ENCODE peak calls at places on chromosomes 12 and 14, in eight cellular contexts. One of them, this sample, is unnamed.

GRCh38 chr14:74527736-74528280 is 34.2 kb downstream of the ISCA2 start:
- DNase-seq in Jurkat, Clone E6-1: no peak
- DNase-seq in nucleus accumbens: no peak
- DNase-seq in stimulated activated CD4-positive, alpha-beta T cell treated with anti-CD3 and anti-CD28 coated beads, Interleukin-2, amount 100 ng/mL, for 48 hours: no peak
- DNase-seq in activated gamma-delta T cell treated with Interleukin-2 at 50 U/mL for 16 hours: no peak
- DNase-seq in occipital lobe: no peak
- DNase-seq in NCI-H1105 treated with DMSO at 0.1 percent for 48 hours: no peak
- DNase-seq in HTR-8/SVneo: no peak
- DNase-seq in this sample: no peak

GRCh38 chr12:67069451-67070306 is 199.5 kb upstream of the CAND1 start:
- DNase-seq in stimulated activated CD4-positive, alpha-beta T cell treated with anti-CD3 and anti-CD28 coated beads, Interleukin-2, amount 100 ng/mL, for 48 hours: peak
- DNase-seq in occipital lobe: peak
- DNase-seq in Jurkat, Clone E6-1: peak
- DNase-seq in activated gamma-delta T cell treated with Interleukin-2 at 50 U/mL for 16 hours: no peak
- DNase-seq in HTR-8/SVneo: peak
- DNase-seq in nucleus accumbens: no peak
- DNase-seq in NCI-H1105 treated with DMSO at 0.1 percent for 48 hours: peak
- DNase-seq in this sample: no peak

GRCh38 chr12:95574799-95575452 is 23.6 kb upstream of the USP44 start:
- DNase-seq in Jurkat, Clone E6-1: no peak
- DNase-seq in activated gamma-delta T cell treated with Interleukin-2 at 50 U/mL for 16 hours: no peak
- DNase-seq in stimulated activated CD4-positive, alpha-beta T cell treated with anti-CD3 and anti-CD28 coated beads, Interleukin-2, amount 100 ng/mL, for 48 hours: no peak
- DNase-seq in HTR-8/SVneo: peak
- DNase-seq in occipital lobe: no peak
- DNase-seq in NCI-H1105 treated with DMSO at 0.1 percent for 48 hours: peak
- DNase-seq in nucleus accumbens: peak
- DNase-seq in this sample: no peak

GRCh38 chr12:110857528-110857927 is 10.7 kb downstream of the CCDC63 start:
- DNase-seq in stimulated activated CD4-positive, alpha-beta T cell treated with anti-CD3 and anti-CD28 coated beads, Interleukin-2, amount 100 ng/mL, for 48 hours: no peak
- DNase-seq in occipital lobe: no peak
- DNase-seq in activated gamma-delta T cell treated with Interleukin-2 at 50 U/mL for 16 hours: no peak
- DNase-seq in nucleus accumbens: no peak
- DNase-seq in Jurkat, Clone E6-1: no peak
- DNase-seq in NCI-H1105 treated with DMSO at 0.1 percent for 48 hours: no peak
- DNase-seq in HTR-8/SVneo: no peak
- DNase-seq in this sample: no peak

GRCh38 chr12:90953956-90954421 is 987 bp downstream of the CCER1 start:
- DNase-seq in occipital lobe: no peak
- DNase-seq in HTR-8/SVneo: no peak
- DNase-seq in NCI-H1105 treated with DMSO at 0.1 percent for 48 hours: no peak
- DNase-seq in Jurkat, Clone E6-1: peak
- DNase-seq in nucleus accumbens: no peak
- DNase-seq in stimulated activated CD4-positive, alpha-beta T cell treated with anti-CD3 and anti-CD28 coated beads, Interleukin-2, amount 100 ng/mL, for 48 hours: peak
- DNase-seq in activated gamma-delta T cell treated with Interleukin-2 at 50 U/mL for 16 hours: no peak
- DNase-seq in this sample: no peak

GRCh38 chr14:57392830-57393229 is 2.4 kb downstream of the NAA30 start:
- DNase-seq in HTR-8/SVneo: no peak
- DNase-seq in NCI-H1105 treated with DMSO at 0.1 percent for 48 hours: no peak
- DNase-seq in Jurkat, Clone E6-1: no peak
- DNase-seq in nucleus accumbens: no peak
- DNase-seq in activated gamma-delta T cell treated with Interleukin-2 at 50 U/mL for 16 hours: no peak
- DNase-seq in occipital lobe: no peak
- DNase-seq in stimulated activated CD4-positive, alpha-beta T cell treated with anti-CD3 and anti-CD28 coated beads, Interleukin-2, amount 100 ng/mL, for 48 hours: no peak
- DNase-seq in this sample: no peak

GRCh38 chr12:119869720-119870119 is 7.4 kb downstream of the CIT start:
- DNase-seq in activated gamma-delta T cell treated with Interleukin-2 at 50 U/mL for 16 hours: no peak
- DNase-seq in NCI-H1105 treated with DMSO at 0.1 percent for 48 hours: no peak
- DNase-seq in nucleus accumbens: no peak
- DNase-seq in occipital lobe: no peak
- DNase-seq in stimulated activated CD4-positive, alpha-beta T cell treated with anti-CD3 and anti-CD28 coated beads, Interleukin-2, amount 100 ng/mL, for 48 hours: no peak
- DNase-seq in HTR-8/SVneo: peak
- DNase-seq in Jurkat, Clone E6-1: peak
- DNase-seq in this sample: no peak

GRCh38 chr14:74763803-74764531 is 851 bp downstream of the YLPM1 start:
- DNase-seq in stimulated activated CD4-positive, alpha-beta T cell treated with anti-CD3 and anti-CD28 coated beads, Interleukin-2, amount 100 ng/mL, for 48 hours: peak
- DNase-seq in nucleus accumbens: peak
- DNase-seq in NCI-H1105 treated with DMSO at 0.1 percent for 48 hours: no peak
- DNase-seq in Jurkat, Clone E6-1: no peak
- DNase-seq in occipital lobe: no peak
- DNase-seq in HTR-8/SVneo: peak
- DNase-seq in activated gamma-delta T cell treated with Interleukin-2 at 50 U/mL for 16 hours: peak
- DNase-seq in this sample: no peak

GRCh38 chr14:103735022-103735421 is 19.4 kb downstream of the ZFYVE21 start:
- DNase-seq in occipital lobe: no peak
- DNase-seq in stimulated activated CD4-positive, alpha-beta T cell treated with anti-CD3 and anti-CD28 coated beads, Interleukin-2, amount 100 ng/mL, for 48 hours: no peak
- DNase-seq in NCI-H1105 treated with DMSO at 0.1 percent for 48 hours: no peak
- DNase-seq in HTR-8/SVneo: no peak
- DNase-seq in nucleus accumbens: no peak
- DNase-seq in activated gamma-delta T cell treated with Interleukin-2 at 50 U/mL for 16 hours: no peak
- DNase-seq in Jurkat, Clone E6-1: no peak
- DNase-seq in this sample: no peak

GRCh38 chr12:9404469-9405260 is 196.5 kb upstream of the PZP start:
- DNase-seq in stimulated activated CD4-positive, alpha-beta T cell treated with anti-CD3 and anti-CD28 coated beads, Interleukin-2, amount 100 ng/mL, for 48 hours: no peak
- DNase-seq in occipital lobe: no peak
- DNase-seq in HTR-8/SVneo: peak
- DNase-seq in Jurkat, Clone E6-1: no peak
- DNase-seq in nucleus accumbens: no peak
- DNase-seq in NCI-H1105 treated with DMSO at 0.1 percent for 48 hours: no peak
- DNase-seq in activated gamma-delta T cell treated with Interleukin-2 at 50 U/mL for 16 hours: no peak
- DNase-seq in this sample: no peak

GRCh38 chr12:11722071-11722470 is 72.6 kb downstream of the ETV6 start:
- DNase-seq in Jurkat, Clone E6-1: no peak
- DNase-seq in stimulated activated CD4-positive, alpha-beta T cell treated with anti-CD3 and anti-CD28 coated beads, Interleukin-2, amount 100 ng/mL, for 48 hours: no peak
- DNase-seq in activated gamma-delta T cell treated with Interleukin-2 at 50 U/mL for 16 hours: no peak
- DNase-seq in HTR-8/SVneo: no peak
- DNase-seq in occipital lobe: no peak
- DNase-seq in NCI-H1105 treated with DMSO at 0.1 percent for 48 hours: no peak
- DNase-seq in nucleus accumbens: no peak
- DNase-seq in this sample: no peak